ENCODE peak calls at places on chromosomes 7 and 10, in four cellular contexts. One of them, this sample, is unnamed.
A peak's percentile ranks its signal among the peaks of the same experiment; 100 is the strongest.

GRCh38 chr7:76220185-76221057 is 18.7 kb downstream of the SRRM3 start:
- DNase-seq in GM12878: no peak
- DNase-seq in K562: peak; percentile 52
- DNase-seq in HepG2: peak; percentile 49
- DNase-seq in this sample: peak; percentile 84

GRCh38 chr7:149093228-149093627 is 2.7 kb upstream of the ZNF786 start:
- DNase-seq in GM12878: no peak
- DNase-seq in K562: peak; percentile 62
- DNase-seq in HepG2: no peak
- DNase-seq in this sample: no peak

GRCh38 chr10:75492151-75492550 is 60.7 kb downstream of the LRMDA start:
- DNase-seq in GM12878: no peak
- DNase-seq in K562: peak; percentile 3
- DNase-seq in HepG2: no peak
- DNase-seq in this sample: no peak

GRCh38 chr7:157671358-157672255 is 334.8 kb downstream of the DNAJB6 start:
- DNase-seq in GM12878: no peak
- DNase-seq in K562: no peak
- DNase-seq in HepG2: no peak
- DNase-seq in this sample: no peak

GRCh38 chr10:58512470-58513188 is at the start of gene BICC1:
- DNase-seq in GM12878: no peak
- DNase-seq in K562: no peak
- DNase-seq in HepG2: no peak
- DNase-seq in this sample: peak; percentile 41

GRCh38 chr10:128714240-128714639 is 588.0 kb upstream of the MKI67 start:
- DNase-seq in GM12878: no peak
- DNase-seq in K562: no peak
- DNase-seq in HepG2: no peak
- DNase-seq in this sample: no peak

GRCh38 chr10:70458329-70459060 is 17.0 kb upstream of the NODAL start:
- DNase-seq in GM12878: no peak
- DNase-seq in K562: peak; percentile 63
- DNase-seq in HepG2: no peak
- DNase-seq in this sample: peak; percentile 54

GRCh38 chr10:480928-481551 is 208.4 kb downstream of the DIP2C start:
- DNase-seq in GM12878: no peak
- DNase-seq in K562: no peak
- DNase-seq in HepG2: no peak
- DNase-seq in this sample: no peak

GRCh38 chr7:12458520-12459131 is 55.0 kb upstream of the VWDE start:
- DNase-seq in GM12878: no peak
- DNase-seq in K562: peak; percentile 71
- DNase-seq in HepG2: peak; percentile 28
- DNase-seq in this sample: no peak

GRCh38 chr10:93775330-93775729 is 17.6 kb downstream of the LGI1 start:
- DNase-seq in GM12878: no peak
- DNase-seq in K562: no peak
- DNase-seq in HepG2: peak; percentile 4
- DNase-seq in this sample: no peak
- TF ChIP-seq CTCF in GM12878: no peak
- TF ChIP-seq CTCF in K562: no peak
- TF ChIP-seq CTCF in HepG2: no peak
- TF ChIP-seq CTCF in this sample: no peak

GRCh38 chr10:73119457-73119856 is 9.2 kb downstream of the NUDT13 start:
- DNase-seq in GM12878: no peak
- DNase-seq in K562: no peak
- DNase-seq in HepG2: peak; percentile 35
- DNase-seq in this sample: no peak

GRCh38 chr10:73119952-73120351 is 9.7 kb downstream of the NUDT13 start:
- DNase-seq in GM12878: no peak
- DNase-seq in K562: no peak
- DNase-seq in HepG2: no peak
- DNase-seq in this sample: no peak

GRCh38 chr10:73113543-73113942 is 3.3 kb downstream of the NUDT13 start:
- DNase-seq in GM12878: no peak
- DNase-seq in K562: no peak
- DNase-seq in HepG2: no peak
- DNase-seq in this sample: no peak

GRCh38 chr10:73116017-73116416 is 5.8 kb downstream of the NUDT13 start:
- DNase-seq in GM12878: no peak
- DNase-seq in K562: no peak
- DNase-seq in HepG2: no peak
- DNase-seq in this sample: no peak

GRCh38 chr10:73117976-73118743 is 7.9 kb downstream of the NUDT13 start:
- DNase-seq in GM12878: peak; percentile 83
- DNase-seq in K562: peak; percentile 50
- DNase-seq in HepG2: peak; percentile 53
- DNase-seq in this sample: no peak
- TF ChIP-seq ETV6 in GM12878: no peak
- TF ChIP-seq ETV6 in K562: no peak
- TF ChIP-seq ETV6 in HepG2: no peak
- TF ChIP-seq ETV6 in this sample: no peak

GRCh38 chr10:74011016-74011415 is 13.1 kb downstream of the VCL start:
- DNase-seq in GM12878: no peak
- DNase-seq in K562: no peak
- DNase-seq in HepG2: no peak
- DNase-seq in this sample: no peak

GRCh38 chr10:74012480-74012879 is 14.6 kb downstream of the VCL start:
- DNase-seq in GM12878: no peak
- DNase-seq in K562: no peak
- DNase-seq in HepG2: no peak
- DNase-seq in this sample: no peak

GRCh38 chr10:74013004-74013403 is 15.1 kb downstream of the VCL start:
- DNase-seq in GM12878: no peak
- DNase-seq in K562: no peak
- DNase-seq in HepG2: no peak
- DNase-seq in this sample: no peak

GRCh38 chr10:74008212-74008731 is 10.4 kb downstream of the VCL start:
- DNase-seq in GM12878: no peak
- DNase-seq in K562: no peak
- DNase-seq in HepG2: no peak
- DNase-seq in this sample: no peak

GRCh38 chr10:74011762-74012161 is 13.8 kb downstream of the VCL start:
- DNase-seq in GM12878: no peak
- DNase-seq in K562: peak; percentile 84
- DNase-seq in HepG2: no peak
- DNase-seq in this sample: no peak
- TF ChIP-seq CTCF in GM12878: no peak
- TF ChIP-seq CTCF in K562: no peak
- TF ChIP-seq CTCF in HepG2: no peak
- TF ChIP-seq CTCF in this sample: no peak

GRCh38 chr7:121329460-121330052 is 756 bp downstream of the WNT16 start:
- DNase-seq in GM12878: no peak
- DNase-seq in K562: no peak
- DNase-seq in HepG2: no peak
- DNase-seq in this sample: peak; percentile 71

GRCh38 chr7:121331574-121331973 is 2.8 kb downstream of the WNT16 start:
- DNase-seq in GM12878: no peak
- DNase-seq in K562: no peak
- DNase-seq in HepG2: no peak
- DNase-seq in this sample: no peak

GRCh38 chr7:121328508-121329459 is at the start of gene WNT16:
- DNase-seq in GM12878: no peak
- DNase-seq in K562: peak; percentile 47
- DNase-seq in HepG2: no peak
- DNase-seq in this sample: peak; percentile 83

GRCh38 chr7:121331048-121331447 is 2.2 kb downstream of the WNT16 start:
- DNase-seq in GM12878: no peak
- DNase-seq in K562: no peak
- DNase-seq in HepG2: no peak
- DNase-seq in this sample: no peak

DNA sequence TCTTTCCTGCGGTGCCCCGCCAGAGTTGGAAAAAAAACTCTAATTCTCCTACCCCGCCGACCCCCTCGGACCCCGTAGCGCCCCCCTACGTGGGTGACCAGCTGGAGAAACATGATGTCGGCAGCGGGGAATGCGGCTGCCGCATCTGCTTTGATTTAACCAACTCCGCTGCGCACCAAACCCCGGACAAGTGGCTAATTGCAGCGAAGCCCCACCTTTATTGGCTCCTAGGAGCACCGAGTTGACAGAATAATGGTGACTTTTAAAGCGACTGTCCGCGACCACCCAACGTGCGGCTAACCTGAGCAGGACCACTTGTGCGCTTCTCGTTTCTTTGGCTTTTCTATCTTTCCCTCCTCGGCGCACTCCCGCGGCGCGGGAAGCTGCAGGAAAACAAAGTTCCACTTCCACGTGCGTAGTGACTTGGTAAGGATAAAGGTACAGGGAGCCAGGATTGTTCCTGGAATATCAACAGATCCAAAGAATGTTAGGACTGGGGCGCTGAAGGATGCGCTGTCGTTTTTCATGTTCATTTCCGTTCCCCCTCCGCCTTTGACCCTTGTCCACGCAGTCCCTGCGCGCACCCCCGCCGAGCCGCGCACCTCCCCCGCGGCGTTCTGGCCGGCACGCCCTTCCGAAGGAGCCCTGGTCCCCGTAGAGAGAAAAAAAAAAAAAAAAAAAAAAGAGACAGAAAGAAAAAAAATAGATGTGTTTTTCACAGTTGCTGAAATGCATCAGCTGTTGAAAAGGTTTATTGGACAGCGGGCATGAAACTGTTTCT is 1.4 kb downstream of the WNT16 start:
- DNase-seq in GM12878: no peak
- DNase-seq in K562: peak; percentile 47
- DNase-seq in HepG2: no peak
- DNase-seq in this sample: peak; percentile 38
- TF ChIP-seq ETV6 in GM12878: no peak
- TF ChIP-seq ETV6 in K562: no peak
- TF ChIP-seq ETV6 in HepG2: no peak
- TF ChIP-seq ETV6 in this sample: no peak

This sample was measured in WTC11.